ENCODE peak calls at places on chromosomes 6 and 20, in eight cellular contexts. One of them, this sample, is unnamed.

GRCh38 chr6:2982464-2983121 is 11.2 kb upstream of the SERPINB6 start:
- DNase-seq in GM23248: no peak
- DNase-seq in HCT116: no peak
- DNase-seq in GM23338: no peak
- DNase-seq in hepatocyte: no peak
- DNase-seq in MM.1S: no peak
- DNase-seq in PC-3: peak; percentile 56
- DNase-seq in OCI-LY7: no peak
- DNase-seq in this sample: no peak

GRCh38 chr20:10616212-10616611 is 57.6 kb downstream of the JAG1 start:
- DNase-seq in GM23248: no peak
- DNase-seq in HCT116: no peak
- DNase-seq in GM23338: no peak
- DNase-seq in hepatocyte: no peak
- DNase-seq in MM.1S: no peak
- DNase-seq in PC-3: no peak
- DNase-seq in OCI-LY7: no peak
- DNase-seq in this sample: no peak

GRCh38 chr20:59806578-59806975 is 126.9 kb downstream of the SYCP2 start:
- DNase-seq in GM23248: no peak
- DNase-seq in HCT116: no peak
- DNase-seq in GM23338: no peak
- DNase-seq in hepatocyte: no peak
- DNase-seq in MM.1S: no peak
- DNase-seq in PC-3: no peak
- DNase-seq in OCI-LY7: no peak
- DNase-seq in this sample: no peak

GRCh38 chr20:33689973-33690372 is 3.8 kb upstream of the E2F1 start:
- DNase-seq in GM23248: peak; percentile 44
- DNase-seq in HCT116: no peak
- DNase-seq in GM23338: no peak
- DNase-seq in hepatocyte: peak; percentile 66
- DNase-seq in MM.1S: no peak
- DNase-seq in PC-3: peak; percentile 18
- DNase-seq in OCI-LY7: no peak
- DNase-seq in this sample: no peak

GRCh38 chr20:41079066-41079465 is 50.4 kb downstream of the TOP1 start:
- DNase-seq in GM23248: no peak
- DNase-seq in HCT116: no peak
- DNase-seq in GM23338: no peak
- DNase-seq in hepatocyte: no peak
- DNase-seq in MM.1S: no peak
- DNase-seq in PC-3: no peak
- DNase-seq in OCI-LY7: no peak
- DNase-seq in this sample: peak; percentile 54

GRCh38 chr20:34473262-34473883 is 42.8 kb upstream of the DYNLRB1 start:
- DNase-seq in GM23248: peak; percentile 86
- DNase-seq in HCT116: peak; percentile 48
- DNase-seq in GM23338: peak; percentile 71
- DNase-seq in hepatocyte: peak; percentile 65
- DNase-seq in MM.1S: peak; percentile 41
- DNase-seq in PC-3: peak; percentile 52
- DNase-seq in OCI-LY7: peak; percentile 65
- DNase-seq in this sample: peak; percentile 68

GRCh38 chr6:7295916-7296315 is 17.1 kb downstream of the SSR1 start:
- DNase-seq in GM23248: no peak
- DNase-seq in HCT116: no peak
- DNase-seq in GM23338: no peak
- DNase-seq in hepatocyte: no peak
- DNase-seq in MM.1S: no peak
- DNase-seq in PC-3: no peak
- DNase-seq in OCI-LY7: no peak
- DNase-seq in this sample: no peak

GRCh38 chr6:43834528-43835145 is 64.6 kb downstream of the VEGFA start:
- DNase-seq in GM23248: no peak
- DNase-seq in HCT116: no peak
- DNase-seq in GM23338: no peak
- DNase-seq in hepatocyte: no peak
- DNase-seq in MM.1S: no peak
- DNase-seq in PC-3: no peak
- DNase-seq in OCI-LY7: no peak
- DNase-seq in this sample: peak; percentile 92

GRCh38 chr20:43824699-43825402 is 89.8 kb upstream of the TOX2 start:
- DNase-seq in GM23248: peak; percentile 39
- DNase-seq in HCT116: no peak
- DNase-seq in GM23338: peak; percentile 75
- DNase-seq in hepatocyte: peak; percentile 52
- DNase-seq in MM.1S: no peak
- DNase-seq in PC-3: peak; percentile 37
- DNase-seq in OCI-LY7: no peak
- DNase-seq in this sample: peak; percentile 82

GRCh38 chr6:33995046-33995872 is 150.6 kb downstream of the GRM4 start:
- DNase-seq in GM23248: no peak
- DNase-seq in HCT116: no peak
- DNase-seq in GM23338: no peak
- DNase-seq in hepatocyte: peak; percentile 68
- DNase-seq in MM.1S: no peak
- DNase-seq in PC-3: no peak
- DNase-seq in OCI-LY7: no peak
- DNase-seq in this sample: no peak

GRCh38 chr6:21914121-21914973 is 320.8 kb downstream of the SOX4 start:
- DNase-seq in GM23248: no peak
- DNase-seq in HCT116: no peak
- DNase-seq in GM23338: no peak
- DNase-seq in hepatocyte: peak; percentile 51
- DNase-seq in MM.1S: no peak
- DNase-seq in PC-3: no peak
- DNase-seq in OCI-LY7: no peak
- DNase-seq in this sample: no peak

GRCh38 chr6:6825153-6825847 is 236.8 kb downstream of the LY86 start:
- DNase-seq in GM23248: no peak
- DNase-seq in HCT116: no peak
- DNase-seq in GM23338: no peak
- DNase-seq in hepatocyte: no peak
- DNase-seq in MM.1S: no peak
- DNase-seq in PC-3: peak; percentile 72
- DNase-seq in OCI-LY7: no peak
- DNase-seq in this sample: no peak

GRCh38 chr6:14066782-14067406 is 50.7 kb upstream of the CD83 start:
- DNase-seq in GM23248: peak; percentile 86
- DNase-seq in HCT116: peak; percentile 68
- DNase-seq in GM23338: peak; percentile 86
- DNase-seq in hepatocyte: peak; percentile 82
- DNase-seq in MM.1S: peak; percentile 61
- DNase-seq in PC-3: peak; percentile 89
- DNase-seq in OCI-LY7: peak; percentile 75
- DNase-seq in this sample: peak; percentile 79
- TF ChIP-seq EZH2phosphoT487 in GM23248: no peak
- TF ChIP-seq EZH2phosphoT487 in HCT116: no peak
- TF ChIP-seq EZH2phosphoT487 in GM23338: no peak
- TF ChIP-seq EZH2phosphoT487 in hepatocyte: no peak
- TF ChIP-seq EZH2phosphoT487 in MM.1S: no peak
- TF ChIP-seq EZH2phosphoT487 in PC-3: no peak
- TF ChIP-seq EZH2phosphoT487 in OCI-LY7: no peak
- TF ChIP-seq EZH2phosphoT487 in this sample: no peak

DNA sequence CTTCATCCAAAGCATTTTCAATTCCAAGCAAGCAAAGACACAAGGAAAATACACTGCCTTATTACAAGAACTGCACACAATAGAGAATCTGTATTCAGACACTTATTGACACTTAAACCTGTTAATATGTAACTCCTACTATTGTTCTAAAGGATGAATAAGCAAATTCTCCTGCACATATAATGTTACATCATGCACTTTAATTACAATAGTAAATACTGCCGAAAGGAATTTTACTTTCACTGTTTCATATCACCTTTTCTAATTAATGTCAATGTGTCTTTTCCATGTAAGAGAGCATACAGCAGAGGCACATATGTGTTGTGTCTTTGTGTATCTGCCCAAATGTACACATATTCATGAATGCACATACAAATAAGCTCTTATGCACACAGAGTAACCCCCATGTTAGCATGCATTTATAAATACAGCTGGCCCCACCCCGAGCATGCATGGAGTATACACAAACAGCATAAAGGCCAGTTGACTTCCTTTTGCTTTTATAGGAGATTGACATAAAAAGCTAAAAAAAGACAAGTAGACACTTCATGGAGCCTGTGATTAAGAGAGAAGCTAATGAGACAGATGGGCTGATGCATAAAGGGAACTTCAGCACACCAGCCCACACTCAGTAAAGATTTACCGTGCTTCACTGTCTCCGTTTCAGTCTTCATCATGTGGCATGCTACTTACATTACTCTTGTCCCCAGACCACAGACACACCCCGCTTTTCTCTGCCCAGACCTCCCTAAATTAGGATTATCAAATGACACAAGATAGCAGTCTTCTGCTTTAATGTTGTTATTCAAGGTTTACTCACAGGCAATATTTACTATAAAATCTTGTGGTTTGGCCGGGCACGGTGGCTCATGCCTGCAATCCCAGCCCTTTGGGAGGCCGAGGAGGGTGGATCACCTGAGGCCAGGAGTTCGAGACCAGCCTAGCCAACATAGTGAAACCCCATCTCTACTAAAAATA is 184.6 kb downstream of the ATXN1 start:
- DNase-seq in GM23248: no peak
- DNase-seq in HCT116: no peak
- DNase-seq in GM23338: no peak
- DNase-seq in hepatocyte: no peak
- DNase-seq in MM.1S: no peak
- DNase-seq in PC-3: peak; percentile 78
- DNase-seq in OCI-LY7: no peak
- DNase-seq in this sample: no peak
- TF ChIP-seq EZH2phosphoT487 in GM23248: no peak
- TF ChIP-seq EZH2phosphoT487 in HCT116: no peak
- TF ChIP-seq EZH2phosphoT487 in GM23338: no peak
- TF ChIP-seq EZH2phosphoT487 in hepatocyte: no peak
- TF ChIP-seq EZH2phosphoT487 in MM.1S: no peak
- TF ChIP-seq EZH2phosphoT487 in PC-3: no peak
- TF ChIP-seq EZH2phosphoT487 in OCI-LY7: no peak
- TF ChIP-seq EZH2phosphoT487 in this sample: no peak

GRCh38 chr6:140968062-140968461 is 1164.7 kb upstream of the GJE1 start:
- DNase-seq in GM23248: no peak
- DNase-seq in HCT116: no peak
- DNase-seq in GM23338: no peak
- DNase-seq in hepatocyte: no peak
- DNase-seq in MM.1S: no peak
- DNase-seq in PC-3: no peak
- DNase-seq in OCI-LY7: no peak
- DNase-seq in this sample: no peak
- TF ChIP-seq EZH2phosphoT487 in GM23248: no peak
- TF ChIP-seq EZH2phosphoT487 in HCT116: no peak
- TF ChIP-seq EZH2phosphoT487 in GM23338: no peak
- TF ChIP-seq EZH2phosphoT487 in hepatocyte: no peak
- TF ChIP-seq EZH2phosphoT487 in MM.1S: no peak
- TF ChIP-seq EZH2phosphoT487 in PC-3: no peak
- TF ChIP-seq EZH2phosphoT487 in OCI-LY7: no peak
- TF ChIP-seq EZH2phosphoT487 in this sample: no peak

DNA sequence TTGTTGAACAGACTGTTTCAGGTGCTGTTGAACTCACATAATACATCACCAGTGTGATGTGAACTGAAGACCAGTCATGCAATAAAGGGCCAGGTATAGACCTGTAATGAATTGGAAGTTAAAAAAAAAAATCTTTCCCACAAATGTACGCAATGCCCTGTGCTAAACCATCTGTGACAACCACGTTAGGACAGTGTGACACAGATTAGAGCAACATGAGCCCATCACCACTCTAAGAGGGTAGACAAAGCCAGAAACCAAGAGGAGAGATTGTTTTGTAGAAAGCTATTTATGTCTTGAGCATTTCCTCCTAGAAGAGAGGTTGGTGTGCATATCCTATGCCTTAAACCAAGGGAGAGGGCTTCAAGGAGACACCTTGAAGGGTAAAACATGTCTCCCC is 77.0 kb upstream of the BEND6 start:
- DNase-seq in GM23248: no peak
- DNase-seq in HCT116: no peak
- DNase-seq in GM23338: no peak
- DNase-seq in hepatocyte: no peak
- DNase-seq in MM.1S: no peak
- DNase-seq in PC-3: no peak
- DNase-seq in OCI-LY7: no peak
- DNase-seq in this sample: no peak
- TF ChIP-seq EZH2phosphoT487 in GM23248: no peak
- TF ChIP-seq EZH2phosphoT487 in HCT116: no peak
- TF ChIP-seq EZH2phosphoT487 in GM23338: no peak
- TF ChIP-seq EZH2phosphoT487 in hepatocyte: no peak
- TF ChIP-seq EZH2phosphoT487 in MM.1S: no peak
- TF ChIP-seq EZH2phosphoT487 in PC-3: no peak
- TF ChIP-seq EZH2phosphoT487 in OCI-LY7: no peak
- TF ChIP-seq EZH2phosphoT487 in this sample: no peak

GRCh38 chr6:168045706-168046620 is 33.0 kb downstream of the FRMD1 start:
- DNase-seq in GM23248: no peak
- DNase-seq in HCT116: no peak
- DNase-seq in GM23338: no peak
- DNase-seq in hepatocyte: no peak
- DNase-seq in MM.1S: no peak
- DNase-seq in PC-3: no peak
- DNase-seq in OCI-LY7: no peak
- DNase-seq in this sample: no peak
- TF ChIP-seq EZH2phosphoT487 in GM23248: no peak
- TF ChIP-seq EZH2phosphoT487 in HCT116: no peak
- TF ChIP-seq EZH2phosphoT487 in GM23338: no peak
- TF ChIP-seq EZH2phosphoT487 in hepatocyte: no peak
- TF ChIP-seq EZH2phosphoT487 in MM.1S: no peak
- TF ChIP-seq EZH2phosphoT487 in PC-3: no peak
- TF ChIP-seq EZH2phosphoT487 in OCI-LY7: no peak
- TF ChIP-seq EZH2phosphoT487 in this sample: no peak

DNA sequence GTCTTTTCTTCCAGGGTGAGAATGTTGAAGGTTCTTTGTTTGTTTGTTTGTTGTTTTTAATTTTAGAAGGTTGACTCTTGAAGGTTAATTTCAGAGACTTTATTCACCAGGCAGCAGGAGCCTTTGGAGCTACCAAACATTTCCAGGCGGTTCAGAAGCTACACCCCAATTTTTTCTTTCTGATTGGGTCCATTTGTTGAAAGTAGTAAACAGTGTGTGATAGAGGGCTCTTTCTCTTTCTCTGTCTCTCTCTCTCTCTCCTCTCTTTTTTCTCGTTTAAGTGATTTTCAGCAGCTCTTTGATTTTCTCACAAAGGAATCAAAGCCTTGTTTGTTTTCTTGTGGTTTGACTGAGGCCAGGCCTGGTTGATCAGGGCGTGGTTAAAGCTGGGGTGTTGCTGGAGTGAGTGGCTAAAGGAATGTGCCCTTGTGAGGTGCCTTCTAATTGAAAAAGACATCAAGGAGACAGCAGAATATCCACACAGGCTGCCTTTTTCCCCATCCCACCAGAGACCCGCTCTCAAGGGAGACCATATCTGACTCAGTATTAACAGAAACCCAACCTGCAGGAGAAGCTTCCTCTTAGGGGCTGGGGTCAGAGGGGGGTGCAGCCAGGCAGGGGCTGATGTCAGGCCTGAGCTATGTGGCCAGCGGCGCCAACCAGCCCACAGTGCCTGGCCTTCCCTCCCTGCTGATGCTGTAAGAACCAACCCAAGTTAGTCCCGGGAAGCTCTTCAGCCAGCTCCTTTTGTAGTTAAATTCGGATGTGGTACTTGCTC is 40.4 kb upstream of the NAA20 start:
- DNase-seq in GM23248: peak; percentile 91
- DNase-seq in HCT116: peak; percentile 63
- DNase-seq in GM23338: no peak
- DNase-seq in hepatocyte: peak; percentile 62
- DNase-seq in MM.1S: no peak
- DNase-seq in PC-3: peak; percentile 82
- DNase-seq in OCI-LY7: no peak
- DNase-seq in this sample: peak; percentile 60
- TF ChIP-seq EZH2phosphoT487 in GM23248: peak; percentile 61
- TF ChIP-seq EZH2phosphoT487 in HCT116: no peak
- TF ChIP-seq EZH2phosphoT487 in GM23338: no peak
- TF ChIP-seq EZH2phosphoT487 in hepatocyte: no peak
- TF ChIP-seq EZH2phosphoT487 in MM.1S: no peak
- TF ChIP-seq EZH2phosphoT487 in PC-3: no peak
- TF ChIP-seq EZH2phosphoT487 in OCI-LY7: no peak
- TF ChIP-seq EZH2phosphoT487 in this sample: no peak

GRCh38 chr6:89734526-89734925 is 85.1 kb downstream of the MDN1 start:
- DNase-seq in GM23248: peak; percentile 21
- DNase-seq in HCT116: no peak
- DNase-seq in GM23338: no peak
- DNase-seq in hepatocyte: no peak
- DNase-seq in MM.1S: no peak
- DNase-seq in PC-3: no peak
- DNase-seq in OCI-LY7: no peak
- DNase-seq in this sample: no peak
- TF ChIP-seq EZH2phosphoT487 in GM23248: no peak
- TF ChIP-seq EZH2phosphoT487 in HCT116: no peak
- TF ChIP-seq EZH2phosphoT487 in GM23338: no peak
- TF ChIP-seq EZH2phosphoT487 in hepatocyte: no peak
- TF ChIP-seq EZH2phosphoT487 in MM.1S: no peak
- TF ChIP-seq EZH2phosphoT487 in PC-3: no peak
- TF ChIP-seq EZH2phosphoT487 in OCI-LY7: no peak
- TF ChIP-seq EZH2phosphoT487 in this sample: no peak

This sample was measured in neural progenitor cell.